ENCODE peak calls at places on chromosomes 4 and X, in nine cellular contexts. One of them, this sample, is unnamed.

GRCh38 chrX:121949041-121949760 is 901.8 kb downstream of the GLUD2 start:
- DNase-seq in GM10248: no peak
- DNase-seq in body of pancreas: no peak
- DNase-seq in mesenteric fat pad: no peak
- DNase-seq in CD4-positive, alpha-beta T cell: no peak
- DNase-seq in hepatocyte: no peak
- DNase-seq in M059J: no peak
- DNase-seq in head of caudate nucleus: no peak
- DNase-seq in RPMI7951: peak; percentile 11
- DNase-seq in this sample: no peak

GRCh38 chr4:85777908-85778808 is 303.2 kb downstream of the ARHGAP24 start:
- DNase-seq in hepatocyte: no peak
- DNase-seq in mesenteric fat pad: no peak
- DNase-seq in GM10248: peak; percentile 22
- DNase-seq in head of caudate nucleus: no peak
- DNase-seq in M059J: peak; percentile 43
- DNase-seq in CD4-positive, alpha-beta T cell: no peak
- DNase-seq in body of pancreas: no peak
- DNase-seq in RPMI7951: peak; percentile 39
- DNase-seq in this sample: no peak

GRCh38 chr4:85686398-85686797 is 211.4 kb downstream of the ARHGAP24 start:
- DNase-seq in CD4-positive, alpha-beta T cell: no peak
- DNase-seq in RPMI7951: no peak
- DNase-seq in head of caudate nucleus: no peak
- DNase-seq in mesenteric fat pad: no peak
- DNase-seq in GM10248: no peak
- DNase-seq in body of pancreas: no peak
- DNase-seq in hepatocyte: no peak
- DNase-seq in M059J: no peak
- DNase-seq in this sample: no peak

GRCh38 chrX:118823263-118824172 is at the start of gene ZCCHC12:
- DNase-seq in M059J: peak; percentile 62
- DNase-seq in mesenteric fat pad: no peak
- DNase-seq in GM10248: peak; percentile 40
- DNase-seq in hepatocyte: peak; percentile 65
- DNase-seq in RPMI7951: peak; percentile 20
- DNase-seq in head of caudate nucleus: peak; percentile 72
- DNase-seq in CD4-positive, alpha-beta T cell: peak; percentile 8
- DNase-seq in body of pancreas: peak; percentile 57
- DNase-seq in this sample: peak; percentile 4

GRCh38 chr4:11739992-11740391 is 311.3 kb upstream of the HS3ST1 start:
- DNase-seq in GM10248: no peak
- DNase-seq in body of pancreas: no peak
- DNase-seq in mesenteric fat pad: no peak
- DNase-seq in hepatocyte: no peak
- DNase-seq in CD4-positive, alpha-beta T cell: no peak
- DNase-seq in M059J: peak; percentile 25
- DNase-seq in RPMI7951: no peak
- DNase-seq in head of caudate nucleus: no peak
- DNase-seq in this sample: no peak

GRCh38 chr4:8593268-8594096 is 917 bp downstream of the CPZ start:
- DNase-seq in head of caudate nucleus: no peak
- DNase-seq in mesenteric fat pad: no peak
- DNase-seq in M059J: peak; percentile 25
- DNase-seq in body of pancreas: no peak
- DNase-seq in GM10248: no peak
- DNase-seq in RPMI7951: no peak
- DNase-seq in CD4-positive, alpha-beta T cell: no peak
- DNase-seq in hepatocyte: no peak
- DNase-seq in this sample: no peak

GRCh38 chr4:153022233-153022632 is 86.1 kb downstream of the FHDC1 start:
- DNase-seq in M059J: no peak
- DNase-seq in CD4-positive, alpha-beta T cell: no peak
- DNase-seq in body of pancreas: peak; percentile 20
- DNase-seq in mesenteric fat pad: no peak
- DNase-seq in RPMI7951: no peak
- DNase-seq in head of caudate nucleus: no peak
- DNase-seq in GM10248: no peak
- DNase-seq in hepatocyte: no peak
- DNase-seq in this sample: peak; percentile 68

GRCh38 chr4:79852305-79852730 is 220.7 kb downstream of the ANTXR2 start:
- DNase-seq in CD4-positive, alpha-beta T cell: no peak
- DNase-seq in RPMI7951: peak; percentile 28
- DNase-seq in body of pancreas: peak; percentile 6
- DNase-seq in mesenteric fat pad: no peak
- DNase-seq in GM10248: no peak
- DNase-seq in hepatocyte: peak; percentile 6
- DNase-seq in M059J: no peak
- DNase-seq in head of caudate nucleus: no peak
- DNase-seq in this sample: no peak

GRCh38 chrX:150482537-150483217 is 85.7 kb upstream of the MTM1 start:
- DNase-seq in RPMI7951: peak; percentile 83
- DNase-seq in M059J: peak; percentile 91
- DNase-seq in CD4-positive, alpha-beta T cell: no peak
- DNase-seq in head of caudate nucleus: no peak
- DNase-seq in body of pancreas: no peak
- DNase-seq in GM10248: no peak
- DNase-seq in hepatocyte: peak; percentile 58
- DNase-seq in mesenteric fat pad: no peak
- DNase-seq in this sample: no peak

GRCh38 chrX:35439692-35440091 is 358.4 kb upstream of the MAGEB16 start:
- DNase-seq in GM10248: no peak
- DNase-seq in CD4-positive, alpha-beta T cell: no peak
- DNase-seq in mesenteric fat pad: no peak
- DNase-seq in body of pancreas: no peak
- DNase-seq in head of caudate nucleus: no peak
- DNase-seq in M059J: no peak
- DNase-seq in RPMI7951: no peak
- DNase-seq in hepatocyte: no peak
- DNase-seq in this sample: no peak

GRCh38 chr4:111905511-111905910 is 239.7 kb upstream of the FAM241A start:
- DNase-seq in M059J: no peak
- DNase-seq in GM10248: no peak
- DNase-seq in CD4-positive, alpha-beta T cell: no peak
- DNase-seq in RPMI7951: no peak
- DNase-seq in hepatocyte: no peak
- DNase-seq in body of pancreas: no peak
- DNase-seq in mesenteric fat pad: no peak
- DNase-seq in head of caudate nucleus: no peak
- DNase-seq in this sample: no peak

GRCh38 chr4:37665347-37666009 is 20.7 kb downstream of the RELL1 start:
- DNase-seq in CD4-positive, alpha-beta T cell: no peak
- DNase-seq in body of pancreas: no peak
- DNase-seq in head of caudate nucleus: no peak
- DNase-seq in hepatocyte: no peak
- DNase-seq in mesenteric fat pad: no peak
- DNase-seq in RPMI7951: no peak
- DNase-seq in M059J: no peak
- DNase-seq in GM10248: no peak
- DNase-seq in this sample: no peak

GRCh38 chr4:962231-963208 is 10.8 kb downstream of the DGKQ start:
- DNase-seq in M059J: no peak
- DNase-seq in mesenteric fat pad: no peak
- DNase-seq in head of caudate nucleus: no peak
- DNase-seq in CD4-positive, alpha-beta T cell: no peak
- DNase-seq in RPMI7951: no peak
- DNase-seq in hepatocyte: no peak
- DNase-seq in body of pancreas: no peak
- DNase-seq in GM10248: no peak
- DNase-seq in this sample: no peak

GRCh38 chr4:145840162-145840768 is 98.4 kb downstream of the ZNF827 start:
- DNase-seq in GM10248: peak; percentile 45
- DNase-seq in body of pancreas: no peak
- DNase-seq in RPMI7951: peak; percentile 72
- DNase-seq in head of caudate nucleus: no peak
- DNase-seq in mesenteric fat pad: no peak
- DNase-seq in CD4-positive, alpha-beta T cell: no peak
- DNase-seq in hepatocyte: peak; percentile 33
- DNase-seq in M059J: peak; percentile 36
- DNase-seq in this sample: no peak

GRCh38 chr4:478373-478772 is 20.6 kb downstream of the ZNF721 start:
- DNase-seq in GM10248: no peak
- DNase-seq in RPMI7951: peak; percentile 35
- DNase-seq in hepatocyte: no peak
- DNase-seq in head of caudate nucleus: no peak
- DNase-seq in M059J: peak; percentile 74
- DNase-seq in body of pancreas: no peak
- DNase-seq in mesenteric fat pad: no peak
- DNase-seq in CD4-positive, alpha-beta T cell: no peak
- DNase-seq in this sample: no peak

GRCh38 chr4:14403132-14403531 is 599.1 kb upstream of the CPEB2 start:
- DNase-seq in hepatocyte: no peak
- DNase-seq in CD4-positive, alpha-beta T cell: no peak
- DNase-seq in head of caudate nucleus: no peak
- DNase-seq in GM10248: no peak
- DNase-seq in M059J: no peak
- DNase-seq in mesenteric fat pad: no peak
- DNase-seq in body of pancreas: no peak
- DNase-seq in RPMI7951: no peak
- DNase-seq in this sample: no peak

GRCh38 chr4:104811727-104812126 is 317.0 kb upstream of the CXXC4 start:
- DNase-seq in hepatocyte: no peak
- DNase-seq in head of caudate nucleus: no peak
- DNase-seq in CD4-positive, alpha-beta T cell: no peak
- DNase-seq in M059J: no peak
- DNase-seq in body of pancreas: no peak
- DNase-seq in mesenteric fat pad: no peak
- DNase-seq in GM10248: no peak
- DNase-seq in RPMI7951: no peak
- DNase-seq in this sample: no peak

GRCh38 chrX:107628662-107629532 is 587 bp downstream of the PRPS1 start:
- DNase-seq in CD4-positive, alpha-beta T cell: peak; percentile 41
- DNase-seq in M059J: peak; percentile 66
- DNase-seq in head of caudate nucleus: peak; percentile 32
- DNase-seq in RPMI7951: peak; percentile 8
- DNase-seq in hepatocyte: peak; percentile 60
- DNase-seq in mesenteric fat pad: no peak
- DNase-seq in GM10248: peak; percentile 35
- DNase-seq in body of pancreas: peak; percentile 33
- DNase-seq in this sample: peak; percentile 8

GRCh38 chr4:55367084-55367722 is 21.2 kb downstream of the SRD5A3 start:
- DNase-seq in GM10248: no peak
- DNase-seq in body of pancreas: no peak
- DNase-seq in head of caudate nucleus: no peak
- DNase-seq in hepatocyte: no peak
- DNase-seq in mesenteric fat pad: no peak
- DNase-seq in M059J: no peak
- DNase-seq in RPMI7951: no peak
- DNase-seq in CD4-positive, alpha-beta T cell: no peak
- DNase-seq in this sample: no peak

GRCh38 chr4:79241846-79242245 is 84.0 kb downstream of the NAA11 start:
- DNase-seq in GM10248: no peak
- DNase-seq in body of pancreas: no peak
- DNase-seq in hepatocyte: no peak
- DNase-seq in head of caudate nucleus: no peak
- DNase-seq in M059J: peak; percentile 15
- DNase-seq in mesenteric fat pad: no peak
- DNase-seq in RPMI7951: peak; percentile 0
- DNase-seq in CD4-positive, alpha-beta T cell: no peak
- DNase-seq in this sample: no peak

GRCh38 chr4:185679523-185679922 is 132.5 kb downstream of the SORBS2 start:
- DNase-seq in head of caudate nucleus: no peak
- DNase-seq in RPMI7951: no peak
- DNase-seq in CD4-positive, alpha-beta T cell: no peak
- DNase-seq in GM10248: no peak
- DNase-seq in mesenteric fat pad: no peak
- DNase-seq in hepatocyte: no peak
- DNase-seq in M059J: no peak
- DNase-seq in body of pancreas: no peak
- DNase-seq in this sample: no peak

GRCh38 chrX:111467896-111468295 is 43.5 kb upstream of the SERTM2 start:
- DNase-seq in head of caudate nucleus: no peak
- DNase-seq in GM10248: no peak
- DNase-seq in M059J: no peak
- DNase-seq in mesenteric fat pad: no peak
- DNase-seq in RPMI7951: no peak
- DNase-seq in CD4-positive, alpha-beta T cell: no peak
- DNase-seq in hepatocyte: peak; percentile 41
- DNase-seq in body of pancreas: peak; percentile 25
- DNase-seq in this sample: no peak